ENCODE peak calls at places on chromosomes 12 and 14, in eight cellular contexts. B is CD8-positive, alpha-beta T cell; D is A673; L is HCT116; K is ovary; T is left ventricle myocardium inferior; V is tibial artery; N is thoracic aorta. E is an unnamed sample. For H3K4me1, the result is how much of the 10 kb centered on the place peaks cover.

GRCh38 chr14:92553456-92553855 is 39.9 kb downstream of the RIN3 start:
- DNase-seq in T (no peak), N (no peak), K (peak), V (no peak), L (no peak), B (no peak), D (no peak), E (no peak)

GRCh38 chr12:107200394-107200793 is 107.0 kb upstream of the CRY1 start:
- DNase-seq in K (no peak), D (no peak), V (no peak), N (no peak), T (no peak), B (no peak), L (peak), E (no peak)

GRCh38 chr14:54175298-54175942 is 218.8 kb upstream of the BMP4 start:
- DNase-seq in L (peak), N (peak), V (peak), K (peak), D (peak), T (no peak), B (no peak), E (peak)

GRCh38 chr12:49790741-49791140 is 37.5 kb downstream of the NCKAP5L start:
- DNase-seq in K (no peak), N (no peak), D (no peak), L (no peak), V (no peak), T (no peak), B (no peak), E (no peak)

GRCh38 chr12:93569656-93570551 is 2.6 kb upstream of the SOCS2 start:
- DNase-seq in L (peak), K (peak), N (peak), V (peak), T (peak), B (peak), D (peak), E (peak)

GRCh38 chr12:89680409-89680808 is 28.2 kb downstream of the ATP2B1 start:
- DNase-seq in D (no peak), L (no peak), V (no peak), K (no peak), T (no peak), B (no peak), N (no peak), E (no peak)

GRCh38 chr12:953776-954175 is 4.3 kb upstream of the RAD52 start:
- DNase-seq in L (no peak), B (no peak), T (no peak), V (no peak), N (no peak), K (no peak), D (peak), E (no peak)

GRCh38 chr12:52203126-52203921 is 11.5 kb upstream of the KRT80 start:
- DNase-seq in D (peak), B (no peak), L (peak), K (peak), T (peak), N (peak), V (peak), E (peak)

GRCh38 chr12:101619868-101620761 is 25.3 kb downstream of the MYBPC1 start:
- DNase-seq in V (peak), K (no peak), T (no peak), D (no peak), N (no peak), L (no peak), B (no peak), E (no peak)

GRCh38 chr12:16636435-16637055 is 30.6 kb upstream of the LMO3 start:
- DNase-seq in K (no peak), B (no peak), D (no peak), V (no peak), N (no peak), T (no peak), L (no peak), E (no peak)

GRCh38 chr12:89571481-89572190 is 45.8 kb upstream of the POC1B start:
- DNase-seq in B (no peak), K (no peak), T (no peak), N (no peak), V (no peak), L (no peak), D (peak), E (no peak)

GRCh38 chr14:91237219-91237618 is 7.3 kb downstream of the GPR68 start:
- DNase-seq in T (no peak), D (no peak), L (no peak), B (no peak), V (no peak), N (no peak), K (no peak), E (no peak)

GRCh38 chr12:73629171-73629570 is 908.5 kb upstream of the ATXN7L3B start:
- DNase-seq in N (no peak), T (no peak), L (no peak), D (no peak), B (no peak), K (no peak), V (no peak), E (no peak)

GRCh38 chr14:45181806-45182205 is 46.1 kb downstream of the FANCM start:
- DNase-seq in B (no peak), T (no peak), V (no peak), N (no peak), K (no peak), L (no peak), D (no peak), E (no peak)

DNA sequence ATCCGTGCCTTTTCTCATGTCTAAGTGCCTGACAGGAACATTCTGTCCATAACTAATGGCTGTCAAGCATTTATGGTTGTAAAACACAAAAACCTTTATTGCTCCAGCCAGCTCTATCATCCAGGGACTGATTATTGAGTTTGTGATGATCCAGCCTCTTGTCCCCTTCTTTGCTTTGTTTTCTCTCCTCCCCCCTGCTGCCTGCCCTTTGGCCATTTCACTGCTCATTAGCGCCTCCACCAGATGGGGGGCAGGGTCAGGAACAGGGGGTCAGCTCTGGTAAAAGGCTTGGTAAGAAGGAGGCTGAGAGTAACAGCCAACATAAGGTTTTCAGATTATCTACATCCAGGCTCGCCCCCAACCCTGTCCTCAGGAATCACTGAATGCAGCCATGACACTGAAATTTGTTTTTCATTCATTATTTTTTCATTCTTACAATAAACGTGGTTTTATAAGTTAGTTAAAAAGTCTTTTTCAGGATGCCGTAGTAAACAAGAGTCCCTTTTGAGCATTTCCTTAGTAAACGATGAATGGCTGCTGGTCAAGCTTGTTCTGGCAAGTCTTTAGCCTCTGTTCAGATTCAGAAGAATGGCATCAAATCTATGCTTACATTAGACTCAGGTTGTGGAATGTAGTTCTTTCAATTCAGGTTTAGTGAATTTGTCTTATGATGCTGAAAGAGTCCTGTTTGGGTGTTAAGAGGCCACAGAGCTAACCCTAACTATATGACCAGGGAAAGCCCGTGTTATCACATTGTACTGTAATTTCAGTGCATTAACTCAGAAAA is 21.7 kb downstream of the HMGA2 start:
- DNase-seq in K (no peak), B (no peak), N (no peak), V (no peak), D (no peak), T (no peak), L (no peak), E (no peak)
- TF ChIP-seq CTCF in K (no peak), B (no peak), N (no peak), V (no peak), D (no peak), T (no peak), L (peak), E (no peak)

GRCh38 chr14:66662374-66662773 is 154.4 kb downstream of the GPHN start:
- DNase-seq in L (no peak), N (no peak), V (no peak), T (no peak), D (peak), B (no peak), K (no peak), E (no peak)
- H3K4me1 ChIP-seq in L (under half), N (under half), V (under half), T (under half), D (under half), B (under half), K (under half), E (under half)

GRCh38 chr14:85958069-85958468 is 428.1 kb downstream of the FLRT2 start:
- DNase-seq in L (no peak), D (no peak), T (no peak), V (no peak), N (no peak), K (no peak), B (no peak), E (no peak)
- TF ChIP-seq CTCF in L (no peak), D (peak), T (no peak), V (no peak), N (no peak), K (no peak), B (no peak), E (no peak)

GRCh38 chr14:64723691-64724577 is 19.7 kb downstream of the PLEKHG3 start:
- DNase-seq in D (no peak), T (peak), B (no peak), K (peak), V (no peak), L (no peak), N (no peak), E (no peak)

GRCh38 chr14:64720190-64720589 is 16.0 kb downstream of the PLEKHG3 start:
- DNase-seq in K (no peak), L (peak), T (no peak), V (no peak), B (no peak), N (no peak), D (no peak), E (no peak)

GRCh38 chr14:64721391-64721791 is 17.2 kb downstream of the PLEKHG3 start:
- DNase-seq in V (peak), B (no peak), L (no peak), D (peak), N (peak), K (peak), T (no peak), E (no peak)

GRCh38 chr14:64722842-64723447 is 18.7 kb downstream of the PLEKHG3 start:
- DNase-seq in V (no peak), K (peak), T (no peak), N (no peak), D (no peak), B (peak), L (no peak), E (no peak)

GRCh38 chr14:64721899-64722298 is 17.7 kb downstream of the PLEKHG3 start:
- DNase-seq in D (no peak), K (peak), B (no peak), V (no peak), N (no peak), L (no peak), T (no peak), E (no peak)
- H3K4me1 ChIP-seq in D (under half), K (under half), B (under half), V (under half), N (half or more), L (half or more), T (half or more), E (under half)

DNA sequence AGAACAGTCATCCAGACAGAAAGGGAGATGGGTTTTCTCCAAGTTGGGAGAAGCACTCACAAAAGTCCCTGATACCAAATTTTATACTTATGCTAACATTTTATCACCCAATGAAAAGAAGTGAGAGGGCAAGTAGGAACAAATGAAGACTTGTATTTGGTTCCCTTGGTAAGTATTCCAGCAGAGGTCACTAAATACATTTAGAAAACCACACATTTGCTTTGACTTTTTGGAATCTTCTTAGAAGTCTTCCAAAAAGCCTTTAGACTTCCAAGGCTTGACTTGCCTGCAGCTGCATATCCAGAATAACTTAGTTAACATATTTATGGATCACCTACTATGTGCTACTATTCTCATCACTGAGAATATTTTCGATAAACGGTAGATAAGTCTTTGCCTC is 3.1 kb upstream of the GYS2 start:
- DNase-seq in V (no peak), N (no peak), D (peak), B (no peak), K (no peak), T (no peak), L (peak), E (no peak)
- TF ChIP-seq CTCF in V (peak), N (peak), D (peak), B (peak), K (no peak), T (peak), L (no peak), E (peak)

DNA sequence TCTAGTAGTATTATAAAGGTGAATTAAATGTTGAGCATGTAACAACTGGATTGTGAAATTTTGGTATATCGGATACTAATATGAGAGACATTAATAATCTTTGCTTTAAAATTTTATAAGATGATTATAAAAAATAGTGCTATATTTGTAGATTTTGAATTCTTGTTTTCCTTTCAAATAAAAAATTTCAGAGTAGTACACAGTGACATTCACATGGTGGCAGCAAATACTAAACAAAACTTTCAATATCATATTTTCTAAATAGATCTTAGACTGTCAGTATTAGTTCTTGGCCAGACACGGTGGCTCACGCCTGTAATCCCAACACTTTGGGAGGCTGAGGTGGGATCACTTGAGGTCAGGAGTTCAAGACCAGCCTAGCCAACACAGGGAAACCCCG is 166.0 kb downstream of the NAV3 start:
- DNase-seq in T (no peak), N (no peak), D (no peak), B (no peak), K (no peak), V (no peak), L (no peak), E (no peak)
- H3K4me1 ChIP-seq in T (under half), N (under half), D (under half), B (under half), K (under half), V (under half), L (under half), E (under half)

GRCh38 chr12:6494351-6494743 is 445 bp downstream of the NCAPD2 start:
- DNase-seq in N (no peak), B (no peak), V (no peak), L (no peak), D (no peak), K (no peak), T (no peak), E (no peak)
- TF ChIP-seq CTCF in N (no peak), B (no peak), V (no peak), L (no peak), D (peak), K (no peak), T (no peak), E (no peak)

GRCh38 chr12:14896477-14897184 is 11.0 kb upstream of the MGP start:
- DNase-seq in K (no peak), B (no peak), T (no peak), V (no peak), N (no peak), D (peak), L (no peak), E (no peak)

GRCh38 chr12:14903386-14904098 is 17.9 kb upstream of the MGP start:
- DNase-seq in T (no peak), B (no peak), V (no peak), D (no peak), N (no peak), L (no peak), K (no peak), E (no peak)

GRCh38 chr12:14902465-14902864 is 16.8 kb upstream of the MGP start:
- DNase-seq in D (peak), T (no peak), N (no peak), V (no peak), K (no peak), L (no peak), B (no peak), E (no peak)

GRCh38 chr12:14901228-14901562 is 15.5 kb upstream of the MGP start:
- DNase-seq in V (no peak), L (no peak), B (no peak), D (no peak), K (no peak), N (no peak), T (peak), E (no peak)

GRCh38 chr12:14900521-14901227 is 15.0 kb upstream of the MGP start:
- DNase-seq in N (no peak), T (no peak), D (no peak), B (no peak), L (no peak), K (no peak), V (no peak), E (no peak)
- H3K4me1 ChIP-seq in N (under half), T (half or more), D (under half), B (under half), L (under half), K (under half), V (under half), E (under half)

DNA sequence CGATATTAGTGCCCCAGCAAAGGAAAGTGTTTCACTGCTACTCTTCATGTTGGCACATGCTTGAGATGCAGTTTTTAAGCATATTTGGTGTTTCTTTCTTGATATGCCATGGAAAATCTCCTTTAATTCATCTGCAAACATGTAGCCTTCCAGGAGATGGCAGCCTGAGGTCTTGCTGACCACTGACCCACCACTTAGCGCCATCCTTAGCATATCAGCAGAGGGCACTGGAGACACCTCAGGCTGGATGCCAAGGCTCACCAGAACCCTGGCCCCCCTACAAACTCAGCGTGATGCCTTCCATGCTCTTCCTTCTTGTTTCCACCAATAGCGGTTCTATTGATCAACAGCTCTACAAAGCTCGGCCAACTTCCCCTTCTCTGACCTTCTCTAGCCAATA is 209.9 kb downstream of the SLC15A4 start:
- DNase-seq in B (no peak), L (no peak), K (no peak), D (no peak), V (no peak), T (no peak), N (no peak), E (no peak)
- TF ChIP-seq CTCF in B (no peak), L (no peak), K (no peak), D (no peak), V (no peak), T (no peak), N (no peak), E (no peak)

E was measured in gastrocnemius medialis.